ENCODE peak calls at places on chromosomes 13 and 19, in four cellular contexts. T, W, V and Z are unnamed samples.
A peak's percentile ranks its signal among the peaks of the same experiment; 100 is the strongest.

GRCh38 chr13:105665284-105665683 is 870.2 kb downstream of the EFNB2 start:
- DNase-seq in W (no peak), T (no peak), V (no peak), Z (no peak)

GRCh38 chr13:99214691-99215090 is 14.0 kb downstream of the UBAC2 start:
- DNase-seq in V (no peak), T (no peak), W (no peak), Z (no peak)

GRCh38 chr13:99331881-99332293 is 24.7 kb upstream of the GPR183 start:
- DNase-seq in W (no peak), T (no peak), V (peak; percentile 79), Z (peak; percentile 47)

GRCh38 chr13:99067160-99067985 is 89.5 kb upstream of the DOCK9 start:
- DNase-seq in V (no peak), W (no peak), T (no peak), Z (no peak)

GRCh38 chr13:30463820-30464495 is 1.8 kb downstream of the HMGB1 start:
- DNase-seq in V (no peak), T (no peak), W (no peak), Z (peak; percentile 47)

GRCh38 chr19:31675187-31675913 is 326.1 kb upstream of the TSHZ3 start:
- DNase-seq in T (no peak), W (no peak), V (no peak), Z (no peak)

GRCh38 chr19:33815410-33816340 is 19.0 kb downstream of the KCTD15 start:
- DNase-seq in W (no peak), V (no peak), T (no peak), Z (peak; percentile 34)

GRCh38 chr13:21676611-21677021 is 5.7 kb downstream of the FGF9 start:
- DNase-seq in W (no peak), V (no peak), T (no peak), Z (no peak)

GRCh38 chr19:28489126-28489660 is 723.8 kb downstream of the UQCRFS1 start:
- DNase-seq in V (no peak), W (no peak), T (no peak), Z (no peak)

GRCh38 chr19:33210266-33210940 is 15.2 kb downstream of the SLC7A10 start:
- DNase-seq in W (no peak), V (no peak), T (no peak), Z (no peak)

GRCh38 chr19:15379083-15379995 is at the start of gene AKAP8:
- DNase-seq in V (peak; percentile 94), T (peak; percentile 96), W (peak; percentile 97), Z (peak; percentile 98)

GRCh38 chr19:56538761-56539263 is at the start of gene ZFP28:
- DNase-seq in W (no peak), T (peak; percentile 32), V (no peak), Z (peak; percentile 63)

GRCh38 chr13:97028441-97029299 is 34.4 kb upstream of the OXGR1 start:
- DNase-seq in V (no peak), T (peak; percentile 34), W (peak; percentile 37), Z (peak; percentile 44)

DNA sequence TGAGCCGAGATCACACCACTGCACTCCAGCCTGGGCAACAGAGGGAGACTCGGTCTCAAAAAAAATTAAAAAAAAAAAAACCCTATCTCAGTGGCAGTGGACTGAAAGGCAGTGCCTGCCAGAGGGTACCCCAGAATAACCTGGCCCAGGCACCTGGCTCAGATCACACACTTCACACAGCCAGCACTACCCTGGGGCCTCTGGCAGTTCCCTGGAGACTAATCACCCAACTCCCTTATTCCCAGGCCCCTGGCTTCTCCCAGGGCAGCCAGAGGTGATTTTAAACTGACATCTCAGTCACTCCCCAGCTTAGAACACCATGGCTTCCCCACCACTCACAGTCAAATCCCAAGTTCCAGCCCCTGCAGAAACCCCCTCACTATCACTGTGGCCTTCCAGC is 3.5 kb upstream of the SLC27A5 start:
- DNase-seq in T (no peak), W (no peak), V (no peak), Z (no peak)
- TF ChIP-seq SPI1 in T (no peak), W (no peak), V (no peak), Z (no peak)

GRCh38 chr19:48095637-48096175 is 14.9 kb downstream of the PLA2G4C start:
- DNase-seq in T (no peak), W (no peak), V (no peak), Z (no peak)
- TF ChIP-seq SPI1 in T (no peak), W (no peak), V (no peak), Z (no peak)

GRCh38 chr13:91072511-91072910 is 275.0 kb upstream of the MIR17HG start:
- DNase-seq in T (no peak), V (no peak), W (no peak), Z (peak; percentile 19)
- TF ChIP-seq SPI1 in T (no peak), V (no peak), W (no peak), Z (no peak)

DNA sequence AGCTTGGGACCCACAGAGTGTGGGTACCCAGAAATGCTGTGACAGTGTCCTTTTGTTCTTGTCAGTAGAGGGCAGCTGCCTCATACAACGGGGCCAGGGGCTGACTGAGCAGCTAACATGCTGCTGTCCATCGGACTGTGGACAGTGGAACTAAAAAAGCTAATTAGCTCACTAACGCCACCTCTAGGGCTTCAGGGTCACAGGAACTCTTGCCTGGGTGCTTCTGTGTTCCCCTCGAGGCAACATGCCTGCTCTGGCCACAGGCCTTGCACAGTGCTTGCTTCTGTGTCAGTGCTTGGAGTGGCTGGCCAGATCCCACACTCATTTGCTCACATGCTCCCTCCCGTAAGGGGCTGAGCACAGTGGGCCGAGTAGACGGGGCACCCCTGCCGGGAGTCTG is 377.0 kb downstream of the OLFM4 start:
- DNase-seq in V (no peak), T (no peak), W (no peak), Z (no peak)
- TF ChIP-seq SPI1 in V (no peak), T (no peak), W (no peak), Z (no peak)

GRCh38 chr19:38666662-38667448 is 19.4 kb downstream of the ACTN4 start:
- DNase-seq in W (no peak), T (peak; percentile 62), V (no peak), Z (no peak)
- TF ChIP-seq SPI1 in W (no peak), T (no peak), V (no peak), Z (no peak)

DNA sequence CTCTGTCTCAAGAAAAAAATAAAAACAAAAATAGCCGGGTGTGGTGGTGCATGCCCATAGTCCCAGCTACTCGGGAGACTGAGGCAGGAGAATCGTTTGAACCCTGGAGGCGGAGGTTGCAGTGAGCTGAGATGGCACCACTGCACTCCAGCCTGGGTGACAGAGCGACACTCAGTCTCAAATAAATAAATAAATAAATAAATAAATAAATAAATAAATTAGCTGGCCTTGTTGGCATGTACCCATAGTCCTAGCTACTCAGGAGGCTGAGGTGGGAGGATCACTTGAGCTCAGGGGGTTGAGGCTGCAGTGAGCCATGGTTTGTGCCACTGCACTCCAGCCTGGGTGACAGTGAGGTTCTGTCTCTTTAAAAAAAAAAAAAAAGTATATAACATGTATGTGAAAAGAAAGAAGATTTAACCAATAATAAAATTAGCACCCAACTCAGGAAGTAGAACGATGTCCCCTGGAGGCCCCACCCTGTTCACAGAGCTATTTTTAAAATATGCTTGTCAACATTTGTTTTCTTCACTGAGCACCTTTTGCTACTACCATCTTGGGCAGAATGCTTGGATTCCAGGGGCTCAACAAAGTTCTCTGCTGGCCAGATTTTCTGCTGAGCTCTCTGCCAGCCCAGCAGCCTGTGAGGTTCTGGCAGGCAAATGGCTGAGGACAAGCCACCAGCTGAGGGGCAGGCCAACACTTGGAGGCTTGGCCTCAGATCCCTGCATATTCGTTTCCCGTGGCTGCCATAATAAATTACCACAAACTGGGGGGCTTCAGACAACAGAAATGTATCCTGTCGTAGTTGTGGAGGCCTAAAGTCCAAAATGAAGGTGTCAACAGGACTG is 5.1 kb downstream of the SLC25A42 start:
- DNase-seq in V (peak; percentile 35), W (no peak), T (no peak), Z (no peak)
- TF ChIP-seq SPI1 in V (no peak), W (no peak), T (no peak), Z (no peak)

GRCh38 chr19:45554481-45554880 is 30.1 kb downstream of the OPA3 start:
- DNase-seq in V (no peak), W (no peak), T (no peak), Z (no peak)

GRCh38 chr19:45560038-45560437 is 24.6 kb downstream of the OPA3 start:
- DNase-seq in W (peak; percentile 5), T (no peak), V (no peak), Z (no peak)

GRCh38 chr19:45560686-45561085 is 23.9 kb downstream of the OPA3 start:
- DNase-seq in V (no peak), W (no peak), T (no peak), Z (no peak)

GRCh38 chr19:45556835-45557234 is 27.8 kb downstream of the OPA3 start:
- DNase-seq in T (no peak), W (peak; percentile 6), V (no peak), Z (no peak)

DNA sequence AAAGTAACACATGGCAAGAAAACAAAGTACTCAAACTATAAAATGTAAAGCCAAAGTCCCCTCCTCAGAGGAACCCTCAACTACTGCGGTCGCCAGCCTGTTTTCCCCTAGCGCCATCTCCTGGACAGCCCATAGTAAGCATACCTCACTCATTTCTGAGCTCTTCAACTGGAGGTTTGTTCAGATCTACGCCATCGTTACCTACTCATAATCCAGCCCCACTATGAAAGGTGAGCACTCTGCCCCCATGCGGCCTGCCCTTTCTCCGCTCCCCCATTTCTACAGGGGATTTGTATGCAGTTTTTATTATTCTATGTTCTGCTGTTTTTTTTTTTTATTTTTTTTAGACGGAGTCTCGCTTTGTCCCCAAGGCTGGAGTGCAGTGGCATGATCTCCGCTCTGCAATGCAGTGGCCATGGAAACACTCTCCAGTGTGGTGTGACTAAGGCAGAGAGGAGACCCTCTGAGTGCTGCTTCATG is 26.2 kb downstream of the OPA3 start:
- DNase-seq in T (peak; percentile 68), V (no peak), W (peak; percentile 76), Z (peak; percentile 75)
- TF ChIP-seq SPI1 in T (no peak), V (no peak), W (no peak), Z (no peak)

GRCh38 chr13:107907065-107907464 is 308.3 kb downstream of the LIG4 start:
- DNase-seq in V (no peak), T (no peak), W (no peak), Z (no peak)
- TF ChIP-seq SPI1 in V (no peak), T (no peak), W (no peak), Z (no peak)